ENCODE peak calls at places on chromosomes 7 and 10, in nine cellular contexts. W is HEK293T; Z is fibroblast of the aortic adventitia; B is fibroblast of mammary gland; E is prostate gland; C is activated CD8-positive, alpha-beta memory T cell treated with anti-CD3 and anti-CD28 coated beads, Interleukin-2, amount 50 U/mL, for 48 hours; A is DMS 273 treated with DMSO at 0.1 percent for 48 hours; U is GM12892; G is GM10248. O is an unnamed sample.
A peak's percentile ranks its signal among the peaks of the same experiment; 100 is the strongest.

GRCh38 chr10:82668266-82668665 is 793.3 kb downstream of the NRG3 start:
- DNase-seq in B (peak; percentile 31), C (no peak), W (no peak), A (no peak), G (no peak), E (no peak), U (no peak), Z (peak; percentile 51), O (peak; percentile 38)

GRCh38 chr10:132519382-132520146 is 18.0 kb upstream of the INPP5A start:
- DNase-seq in Z (no peak), E (no peak), A (no peak), B (no peak), G (no peak), U (no peak), W (no peak), C (peak; percentile 22), O (no peak)

GRCh38 chr7:131638641-131639430 is 82.4 kb upstream of the PODXL start:
- DNase-seq in W (no peak), E (no peak), G (no peak), B (no peak), A (no peak), Z (no peak), C (no peak), U (no peak), O (no peak)

GRCh38 chr7:31102973-31103850 is 51.1 kb downstream of the ADCYAP1R1 start:
- DNase-seq in E (no peak), W (no peak), G (no peak), A (no peak), Z (no peak), U (no peak), B (no peak), C (peak; percentile 26), O (no peak)

GRCh38 chr7:26155531-26156375 is 3.8 kb downstream of the NFE2L3 start:
- DNase-seq in A (no peak), G (no peak), E (no peak), B (peak; percentile 54), U (no peak), Z (peak; percentile 23), C (no peak), W (no peak), O (no peak)

GRCh38 chr10:28072573-28072972 is 73.7 kb upstream of the ODAD2 start:
- DNase-seq in B (peak; percentile 18), A (no peak), U (no peak), G (no peak), W (no peak), E (no peak), C (no peak), Z (no peak), O (no peak)

GRCh38 chr10:6476989-6477388 is 103.1 kb downstream of the PRKCQ start:
- DNase-seq in B (no peak), Z (no peak), W (no peak), U (no peak), A (no peak), G (no peak), E (no peak), C (no peak), O (no peak)

GRCh38 chr7:51316666-51317581 is at the start of gene COBL:
- DNase-seq in U (no peak), W (peak; percentile 27), E (peak; percentile 46), B (no peak), G (no peak), Z (no peak), A (no peak), C (no peak), O (no peak)

GRCh38 chr7:132783824-132784223 is 207.6 kb upstream of the PLXNA4 start:
- DNase-seq in C (no peak), Z (peak; percentile 79), U (no peak), E (no peak), A (no peak), W (no peak), G (no peak), B (peak; percentile 90), O (no peak)

GRCh38 chr7:56811081-56811480 is 321.2 kb downstream of the ZNF479 start:
- DNase-seq in G (no peak), Z (no peak), B (no peak), C (no peak), A (no peak), U (no peak), E (no peak), W (no peak), O (no peak)

GRCh38 chr7:46134795-46135194 is 213.7 kb upstream of the IGFBP3 start:
- DNase-seq in A (no peak), E (no peak), C (no peak), U (no peak), G (no peak), B (no peak), Z (no peak), W (no peak), O (no peak)

GRCh38 chr10:128843972-128844371 is 623.1 kb upstream of the MGMT start:
- DNase-seq in Z (no peak), E (no peak), W (no peak), A (peak; percentile 3), U (no peak), B (peak; percentile 2), C (no peak), G (no peak), O (no peak)

GRCh38 chr7:17311952-17312351 is 13.5 kb downstream of the AHR start:
- DNase-seq in C (no peak), A (no peak), W (no peak), G (no peak), Z (no peak), E (no peak), U (no peak), B (no peak), O (no peak)

GRCh38 chr10:46234431-46235060 is 52.3 kb upstream of the ANTXRL start:
- DNase-seq in W (no peak), Z (no peak), C (peak; percentile 43), G (no peak), U (no peak), B (no peak), A (no peak), E (no peak), O (no peak)

GRCh38 chr7:108109216-108109908 is 20.8 kb downstream of the LAMB4 start:
- DNase-seq in U (no peak), B (peak; percentile 28), E (no peak), G (peak; percentile 32), W (no peak), A (peak; percentile 14), C (no peak), Z (no peak), O (no peak)

GRCh38 chr7:130141161-130141857 is 63.9 kb downstream of the TMEM209 start:
- DNase-seq in U (no peak), B (peak; percentile 74), E (peak; percentile 74), G (peak; percentile 52), W (no peak), C (peak; percentile 55), Z (peak; percentile 70), A (no peak), O (no peak)

GRCh38 chr7:136857573-136857972 is 10.9 kb upstream of the CHRM2 start:
- DNase-seq in B (peak; percentile 15), C (no peak), U (no peak), Z (peak; percentile 47), G (no peak), W (no peak), A (no peak), E (no peak), O (no peak)

GRCh38 chr7:24880886-24881285 is 99.1 kb downstream of the OSBPL3 start:
- DNase-seq in Z (no peak), W (no peak), U (no peak), E (no peak), A (no peak), G (no peak), B (no peak), C (no peak), O (no peak)

GRCh38 chr10:119420950-119421875 is 121.3 kb downstream of the RGS10 start:
- DNase-seq in A (no peak), W (no peak), G (no peak), U (no peak), Z (no peak), E (no peak), B (no peak), C (no peak), O (no peak)

GRCh38 chr10:7484456-7485266 is 73.8 kb upstream of the SFMBT2 start:
- DNase-seq in E (no peak), A (no peak), U (no peak), W (no peak), Z (no peak), C (no peak), B (no peak), G (peak; percentile 44), O (no peak)

O was measured in NCI-H446.